ENCODE peak calls at places on chromosomes 4 and X, in ten cellular contexts. I is GM10248, E is fibroblast of pulmonary artery, C is AG04450, R is lower leg skin, J is transverse colon, K is cardiac fibroblast, Z is OCI-LY7, T is pancreas, Q is HFF-Myc. P is an unnamed sample.

GRCh38 chrX:16436348-16437188 is 213.4 kb upstream of the S100G start:
- DNase-seq in I (peak; percentile 33), E (peak; percentile 74), C (no peak), R (peak; percentile 63), J (peak; percentile 79), K (peak; percentile 81), Z (peak; percentile 50), T (peak; percentile 83), Q (peak; percentile 44), P (peak; percentile 91)

GRCh38 chrX:110008001-110008635 is 5.2 kb downstream of the TMEM164 start:
- DNase-seq in I (no peak), E (no peak), C (no peak), R (no peak), J (no peak), K (no peak), Z (no peak), T (no peak), Q (no peak), P (no peak)

GRCh38 chr4:46698891-46699290 is 210.2 kb downstream of the COX7B2 start:
- DNase-seq in I (no peak), E (no peak), C (no peak), R (no peak), J (no peak), K (no peak), Z (no peak), T (no peak), Q (no peak), P (no peak)

GRCh38 chrX:150635952-150636351 is 57.2 kb upstream of the MTMR1 start:
- DNase-seq in I (peak; percentile 26), E (peak; percentile 65), C (peak; percentile 10), R (no peak), J (no peak), K (peak; percentile 83), Z (no peak), T (no peak), Q (peak; percentile 27), P (peak; percentile 35)

GRCh38 chr4:126986828-126987227 is 645.9 kb upstream of the INTU start:
- DNase-seq in I (no peak), E (peak; percentile 41), C (peak; percentile 7), R (no peak), J (no peak), K (peak; percentile 62), Z (no peak), T (no peak), Q (peak; percentile 11), P (peak; percentile 3)

GRCh38 chrX:3638280-3638873 is 75.1 kb downstream of the PRKX start:
- DNase-seq in I (peak; percentile 62), E (peak; percentile 54), C (no peak), R (no peak), J (peak; percentile 44), K (peak; percentile 52), Z (peak; percentile 18), T (peak; percentile 76), Q (no peak), P (peak; percentile 72)

GRCh38 chr4:154569028-154569427 is 6.2 kb downstream of the FGB start:
- DNase-seq in I (no peak), E (no peak), C (no peak), R (no peak), J (no peak), K (peak; percentile 44), Z (no peak), T (no peak), Q (no peak), P (peak; percentile 77)

GRCh38 chr4:56821394-56822263 is at the start of gene SPINK2:
- DNase-seq in I (peak; percentile 48), E (no peak), C (no peak), R (no peak), J (peak; percentile 63), K (no peak), Z (peak; percentile 75), T (peak; percentile 76), Q (no peak), P (no peak)

GRCh38 chr4:39976945-39977488 is 694 bp downstream of the PDS5A start:
- DNase-seq in I (peak; percentile 48), E (peak; percentile 37), C (no peak), R (peak; percentile 20), J (peak; percentile 39), K (no peak), Z (no peak), T (peak; percentile 74), Q (no peak), P (peak; percentile 39)

GRCh38 chr4:178672512-178672911 is 1230.3 kb upstream of the AGA start:
- DNase-seq in I (no peak), E (no peak), C (no peak), R (no peak), J (no peak), K (no peak), Z (no peak), T (no peak), Q (no peak), P (no peak)

GRCh38 chr4:137253949-137254348 is 278.3 kb downstream of the PCDH18 start:
- DNase-seq in I (no peak), E (peak; percentile 31), C (peak; percentile 30), R (no peak), J (no peak), K (peak; percentile 85), Z (no peak), T (no peak), Q (no peak), P (no peak)

GRCh38 chrX:77652095-77652494 is 133.9 kb downstream of the ATRX start:
- DNase-seq in I (no peak), E (no peak), C (no peak), R (no peak), J (no peak), K (no peak), Z (no peak), T (no peak), Q (no peak), P (no peak)

GRCh38 chr4:25358515-25359275 is 18.4 kb upstream of the ANAPC4 start:
- DNase-seq in I (no peak), E (no peak), C (no peak), R (no peak), J (peak; percentile 38), K (no peak), Z (peak; percentile 58), T (peak; percentile 77), Q (no peak), P (peak; percentile 88)

GRCh38 chrX:131063613-131064012 is 5.5 kb downstream of the ARHGAP36 start:
- DNase-seq in I (no peak), E (no peak), C (no peak), R (no peak), J (no peak), K (no peak), Z (peak; percentile 3), T (no peak), Q (no peak), P (no peak)
- TF ChIP-seq CTCF in I (no peak), E (no peak), C (no peak), R (no peak), J (no peak), K (no peak), Z (peak; percentile 43), T (no peak), Q (no peak), P (peak; percentile 12)

GRCh38 chr4:169251291-169252235 is 19.2 kb downstream of the SH3RF1 start:
- DNase-seq in I (no peak), E (peak; percentile 43), C (no peak), R (no peak), J (peak; percentile 51), K (peak; percentile 60), Z (no peak), T (no peak), Q (no peak), P (no peak)

GRCh38 chr4:169250796-169251195 is 20.0 kb downstream of the SH3RF1 start:
- DNase-seq in I (no peak), E (no peak), C (no peak), R (no peak), J (no peak), K (no peak), Z (no peak), T (no peak), Q (no peak), P (no peak)

GRCh38 chr4:169253087-169253675 is 17.6 kb downstream of the SH3RF1 start:
- DNase-seq in I (no peak), E (no peak), C (no peak), R (no peak), J (no peak), K (no peak), Z (no peak), T (no peak), Q (no peak), P (no peak)

GRCh38 chr4:169253904-169254303 is 16.9 kb downstream of the SH3RF1 start:
- DNase-seq in I (no peak), E (peak; percentile 72), C (peak; percentile 61), R (no peak), J (no peak), K (peak; percentile 81), Z (no peak), T (no peak), Q (no peak), P (no peak)

GRCh38 chr4:169252339-169253086 is 18.2 kb downstream of the SH3RF1 start:
- DNase-seq in I (no peak), E (peak; percentile 77), C (no peak), R (no peak), J (no peak), K (peak; percentile 77), Z (no peak), T (no peak), Q (no peak), P (no peak)
- TF ChIP-seq CTCF in I (no peak), E (no peak), C (no peak), R (no peak), J (no peak), K (no peak), Z (no peak), T (no peak), Q (no peak), P (no peak)

GRCh38 chr4:163256680-163257343 is 75.6 kb downstream of the NPY1R start:
- DNase-seq in I (no peak), E (no peak), C (no peak), R (no peak), J (no peak), K (no peak), Z (no peak), T (no peak), Q (no peak), P (no peak)

GRCh38 chr4:163249042-163249441 is 82.4 kb upstream of the NAF1 start:
- DNase-seq in I (no peak), E (no peak), C (no peak), R (no peak), J (no peak), K (no peak), Z (no peak), T (no peak), Q (no peak), P (no peak)

DNA sequence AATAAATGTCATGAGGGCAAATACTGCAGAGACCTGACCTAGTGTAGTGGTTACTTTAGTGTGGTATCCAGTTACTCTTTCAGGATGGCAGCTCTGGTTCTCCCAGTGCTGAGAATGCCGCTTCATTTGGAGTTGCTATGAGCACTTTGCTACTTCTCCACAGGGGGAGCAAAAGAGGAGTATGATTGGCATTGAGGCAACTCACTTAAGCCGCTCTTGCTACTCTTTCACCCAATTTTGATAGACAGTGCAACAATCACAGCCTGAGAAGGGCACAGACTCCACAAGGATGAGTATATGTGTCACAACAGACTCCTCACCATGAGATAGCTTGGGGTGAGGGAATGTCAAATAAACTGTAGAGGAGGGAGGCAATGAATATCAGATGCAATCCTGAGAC is 81.2 kb downstream of the NPY1R start:
- DNase-seq in I (no peak), E (no peak), C (no peak), R (no peak), J (no peak), K (no peak), Z (no peak), T (no peak), Q (no peak), P (peak; percentile 19)
- TF ChIP-seq CTCF in I (peak; percentile 16), E (peak; percentile 3), C (no peak), R (no peak), J (no peak), K (no peak), Z (peak; percentile 37), T (no peak), Q (no peak), P (no peak)

GRCh38 chr4:37068580-37068979 is 176.0 kb upstream of the NWD2 start:
- DNase-seq in I (no peak), E (no peak), C (no peak), R (no peak), J (no peak), K (no peak), Z (peak; percentile 3), T (no peak), Q (no peak), P (no peak)
- TF ChIP-seq CTCF in I (peak; percentile 4), E (no peak), C (no peak), R (no peak), J (no peak), K (no peak), Z (peak; percentile 62), T (no peak), Q (no peak), P (no peak)

P was measured in MCF 10A.